ENCODE peak calls at places on chromosome 14, in four cellular contexts. A is cardiac muscle cell, V is lung, I is tibial nerve. G is an unnamed sample.

GRCh38 chr14:88323520-88324199 is 591 bp upstream of the KCNK10 start:
- DNase-seq in A (peak; percentile 31), V (no peak), I (no peak), G (no peak)

GRCh38 chr14:26872510-26872909 is 274.7 kb upstream of the NOVA1 start:
- DNase-seq in V (no peak), A (peak; percentile 93), I (no peak), G (peak; percentile 14)

GRCh38 chr14:90674043-90674670 is 142.1 kb downstream of the TTC7B start:
- DNase-seq in V (no peak), I (no peak), A (no peak), G (no peak)

GRCh38 chr14:33943484-33943883 is 7.4 kb downstream of the EGLN3 start:
- DNase-seq in V (no peak), A (no peak), I (no peak), G (no peak)

GRCh38 chr14:35877276-35877675 is 51.1 kb downstream of the BRMS1L start:
- DNase-seq in V (no peak), A (peak; percentile 27), I (no peak), G (no peak)

GRCh38 chr14:81051547-81051946 is 96.1 kb downstream of the TSHR start:
- DNase-seq in V (no peak), A (no peak), I (no peak), G (no peak)

GRCh38 chr14:21066882-21067502 is 3.1 kb upstream of the ARHGEF40 start:
- DNase-seq in A (no peak), I (no peak), V (no peak), G (no peak)

GRCh38 chr14:34713681-34714319 is 593 bp downstream of the CFL2 start:
- DNase-seq in A (peak; percentile 59), I (peak; percentile 51), V (peak; percentile 31), G (no peak)

GRCh38 chr14:21020977-21021545 is 3.8 kb downstream of the NDRG2 start:
- DNase-seq in I (no peak), A (no peak), V (no peak), G (no peak)

GRCh38 chr14:89365071-89365801 is 51.8 kb downstream of the FOXN3 start:
- DNase-seq in I (no peak), A (peak; percentile 40), V (peak; percentile 35), G (no peak)

GRCh38 chr14:96083667-96084320 is 44.6 kb downstream of the C14orf132 start:
- DNase-seq in A (no peak), V (peak; percentile 83), I (no peak), G (no peak)

GRCh38 chr14:20327005-20327869 is 5.8 kb downstream of the CCNB1IP1 start:
- DNase-seq in V (no peak), A (peak; percentile 77), I (peak; percentile 56), G (no peak)

GRCh38 chr14:37594916-37595808 is at the start of the genes FOXA1 and TTC6:
- DNase-seq in I (no peak), A (peak; percentile 32), V (peak; percentile 70), G (no peak)

GRCh38 chr14:90808759-90809529 is 7.3 kb downstream of the TTC7B start:
- DNase-seq in I (no peak), A (no peak), V (no peak), G (no peak)

GRCh38 chr14:22118894-22119477 is 445.4 kb upstream of the OR4E1 start:
- DNase-seq in A (no peak), V (no peak), I (no peak), G (no peak)

GRCh38 chr14:73180385-73180805 is 44.1 kb downstream of the PSEN1 start:
- DNase-seq in V (no peak), I (peak; percentile 51), A (peak; percentile 83), G (no peak)

GRCh38 chr14:22653012-22653621 is 9.0 kb upstream of the OR6J1 start:
- DNase-seq in I (peak; percentile 76), V (peak; percentile 64), A (peak; percentile 83), G (peak; percentile 34)

GRCh38 chr14:89012272-89013097 is 188.0 kb downstream of the TTC8 start:
- DNase-seq in I (no peak), A (no peak), V (no peak), G (no peak)

GRCh38 chr14:28831126-28831525 is 64.5 kb downstream of the FOXG1 start:
- DNase-seq in V (no peak), I (no peak), A (no peak), G (no peak)

GRCh38 chr14:21796912-21797311 is 123.3 kb upstream of the OR4E1 start:
- DNase-seq in A (peak; percentile 2), I (no peak), V (no peak), G (no peak)

GRCh38 chr14:89086060-89086382 is 261.6 kb downstream of the TTC8 start:
- DNase-seq in V (no peak), I (no peak), A (no peak), G (no peak)

GRCh38 chr14:26856832-26857508 is 259.1 kb upstream of the NOVA1 start:
- DNase-seq in I (no peak), A (peak; percentile 24), V (no peak), G (no peak)

GRCh38 chr14:29757711-29758233 is 169.9 kb downstream of the PRKD1 start:
- DNase-seq in V (no peak), A (no peak), I (no peak), G (no peak)

GRCh38 chr14:96055753-96056508 is 16.8 kb downstream of the C14orf132 start:
- DNase-seq in I (no peak), V (no peak), A (no peak), G (no peak)

GRCh38 chr14:30906752-30907658 is 32.6 kb downstream of the COCH start:
- DNase-seq in V (no peak), I (no peak), A (peak; percentile 56), G (no peak)

GRCh38 chr14:96042218-96042930 is 3.2 kb downstream of the C14orf132 start:
- DNase-seq in V (no peak), I (no peak), A (peak; percentile 44), G (no peak)

GRCh38 chr14:52767058-52767833 is 24.2 kb downstream of the GNPNAT1 start:
- DNase-seq in V (no peak), I (no peak), A (no peak), G (no peak)

GRCh38 chr14:96502621-96503251 is 554 bp downstream of the PAPOLA start:
- DNase-seq in A (peak; percentile 49), V (peak; percentile 59), I (peak; percentile 40), G (no peak)

GRCh38 chr14:64834965-64835364 is 44.7 kb downstream of the SPTB start:
- DNase-seq in I (no peak), V (no peak), A (no peak), G (no peak)

GRCh38 chr14:36315159-36315853 is 5.1 kb downstream of the MBIP start:
- DNase-seq in A (no peak), I (no peak), V (no peak), G (no peak)

GRCh38 chr14:101844219-101844618 is 82.7 kb downstream of the PPP2R5C start:
- DNase-seq in A (no peak), I (no peak), V (no peak), G (no peak)

GRCh38 chr14:101844752-101845151 is 83.2 kb downstream of the PPP2R5C start:
- DNase-seq in A (no peak), V (no peak), I (no peak), G (no peak)

GRCh38 chr14:101843665-101844064 is 82.2 kb downstream of the PPP2R5C start:
- DNase-seq in I (no peak), V (no peak), A (no peak), G (no peak)

GRCh38 chr14:101845896-101846295 is 84.4 kb downstream of the PPP2R5C start:
- DNase-seq in A (no peak), I (no peak), V (no peak), G (no peak)

GRCh38 chr14:101845496-101845895 is 84.0 kb downstream of the PPP2R5C start:
- DNase-seq in V (no peak), I (no peak), A (no peak), G (no peak)
- H3K4me3 ChIP-seq in V (no peak overlapping the region), I (no peak overlapping the region), A (no peak overlapping the region), G (no peak overlapping the region)

DNA sequence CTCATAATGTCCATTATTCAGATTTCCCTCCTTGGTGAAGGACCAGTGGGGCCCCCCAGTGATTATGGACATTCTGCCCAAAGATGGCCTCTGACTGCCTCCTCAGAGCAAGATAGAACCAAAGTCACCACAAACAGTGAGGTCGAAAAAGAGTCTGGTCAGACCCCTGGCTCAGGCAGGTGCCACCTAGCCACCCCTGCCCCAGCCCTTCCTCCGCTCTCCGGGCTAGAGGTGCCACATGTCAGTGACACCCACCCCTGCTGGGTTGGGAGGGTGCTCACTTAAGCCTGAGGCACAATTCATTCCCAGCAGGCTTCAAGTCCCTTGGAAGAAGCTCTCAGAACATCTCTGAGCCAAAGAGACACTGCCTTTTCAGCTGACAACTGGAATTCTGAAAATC is 50.2 kb downstream of the ISCA2 start:
- DNase-seq in V (no peak), A (no peak), I (no peak), G (no peak)
- TF ChIP-seq CTCF in V (no peak), A (no peak), I (no peak), G (no peak)

GRCh38 chr14:93958567-93959238 is 17.7 kb downstream of the ASB2 start:
- DNase-seq in I (no peak), A (no peak), V (no peak), G (no peak)

GRCh38 chr14:93960774-93961438 is 15.5 kb downstream of the ASB2 start:
- DNase-seq in A (no peak), I (no peak), V (no peak), G (no peak)

GRCh38 chr14:93960108-93960475 is 16.3 kb downstream of the ASB2 start:
- DNase-seq in I (no peak), V (no peak), A (no peak), G (no peak)

GRCh38 chr14:93957751-93958566 is 18.4 kb downstream of the ASB2 start:
- DNase-seq in I (no peak), V (no peak), A (no peak), G (no peak)

DNA sequence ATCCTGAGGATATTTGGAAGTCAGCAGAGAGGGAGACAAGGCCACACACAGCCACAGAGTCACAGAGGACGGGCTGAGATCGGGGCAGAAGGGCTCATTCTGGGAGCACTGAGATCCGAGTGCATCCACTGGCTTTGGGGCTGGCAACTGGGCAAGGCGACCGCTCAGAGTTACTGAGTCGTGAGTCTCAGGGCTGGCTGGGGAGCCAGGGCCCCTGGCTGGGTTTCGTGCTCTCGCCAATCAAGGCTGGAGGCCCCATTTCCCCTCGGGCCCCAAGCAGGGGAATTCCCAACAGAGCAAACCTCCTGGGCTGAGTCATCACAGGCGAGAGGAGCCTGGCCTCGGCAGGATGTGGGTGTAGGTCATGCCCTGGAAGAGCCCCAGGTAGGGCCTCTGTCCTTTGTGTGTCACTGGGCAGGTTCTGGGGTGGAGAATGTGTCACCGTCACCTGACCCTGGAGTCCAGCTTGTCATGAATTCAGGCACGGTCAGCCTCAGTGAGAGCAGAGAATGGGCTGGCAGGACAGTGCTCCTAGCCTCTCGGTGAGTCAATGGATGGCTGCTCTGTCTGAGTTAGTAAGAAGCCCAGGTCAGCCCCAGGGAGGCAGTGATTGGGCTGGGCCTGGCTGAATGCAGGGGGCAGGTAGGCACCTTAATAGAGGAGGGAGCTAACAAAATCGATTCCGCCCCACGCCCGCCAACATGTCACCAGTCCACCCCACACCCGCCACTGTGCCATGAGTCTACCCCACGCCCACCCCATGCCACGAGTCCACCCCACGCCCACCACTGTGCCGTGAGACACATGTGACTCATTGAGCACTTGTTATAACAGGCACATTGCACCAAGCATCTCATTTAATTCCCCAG is 16.9 kb downstream of the ASB2 start:
- DNase-seq in A (peak; percentile 85), I (no peak), V (peak; percentile 64), G (peak; percentile 67)
- H3K4me3 ChIP-seq in A (no peak overlapping the region), I (no peak overlapping the region), V (no peak overlapping the region), G (no peak overlapping the region)

GRCh38 chr14:105485720-105486332 is 860 bp upstream of the CRIP1 start:
- DNase-seq in I (no peak), V (no peak), A (peak; percentile 21), G (no peak)
- TF ChIP-seq CTCF in I (no peak), V (no peak), A (peak; percentile 17), G (peak; percentile 56)